ENCODE peak calls at places on chromosomes 2 and 18, in five cellular contexts. I is esophagus squamous epithelium, Y is endodermal cell, H is PC-3, F is left ventricle myocardium inferior. M is an unnamed sample.

GRCh38 chr18:9869713-9870430 is 15.9 kb upstream of the TXNDC2 start:
- DNase-seq in I (no peak), Y (peak), H (peak), F (no peak), M (no peak)

GRCh38 chr2:213089438-213089837 is 62.0 kb downstream of the IKZF2 start:
- DNase-seq in I (no peak), Y (no peak), H (no peak), F (no peak), M (no peak)

GRCh38 chr18:65725421-65726050 is 25.3 kb upstream of the CDH7 start:
- DNase-seq in I (no peak), Y (peak), H (peak), F (no peak), M (no peak)

GRCh38 chr2:178227187-178227586 is 32.9 kb downstream of the OSBPL6 start:
- DNase-seq in I (no peak), Y (no peak), H (peak), F (no peak), M (no peak)

GRCh38 chr2:121346886-121347285 is 61.9 kb upstream of the TFCP2L1 start:
- DNase-seq in I (no peak), Y (no peak), H (no peak), F (no peak), M (no peak)

GRCh38 chr2:30446602-30447148 is 371 bp upstream of the LCLAT1 start:
- DNase-seq in I (no peak), Y (no peak), H (peak), F (no peak), M (no peak)

GRCh38 chr2:220394433-220394832 is 767.0 kb downstream of the SLC4A3 start:
- DNase-seq in I (no peak), Y (no peak), H (peak), F (peak), M (no peak)

GRCh38 chr2:66457545-66457944 is 22.6 kb downstream of the MEIS1 start:
- DNase-seq in I (no peak), Y (no peak), H (no peak), F (no peak), M (no peak)

GRCh38 chr2:70514612-70515055 is 39.0 kb downstream of the TGFA start:
- DNase-seq in I (no peak), Y (peak), H (no peak), F (peak), M (no peak)

GRCh38 chr2:60513191-60513590 is 40.3 kb downstream of the BCL11A start:
- DNase-seq in I (no peak), Y (no peak), H (no peak), F (no peak), M (no peak)

GRCh38 chr18:10040287-10041011 is 126.6 kb downstream of the VAPA start:
- DNase-seq in I (no peak), Y (peak), H (no peak), F (no peak), M (no peak)

GRCh38 chr2:39530423-39530866 is 93.4 kb upstream of the MAP4K3 start:
- DNase-seq in I (no peak), Y (no peak), H (peak), F (no peak), M (no peak)

GRCh38 chr18:11112218-11112750 is 37.1 kb downstream of the PIEZO2 start:
- DNase-seq in I (no peak), Y (no peak), H (no peak), F (no peak), M (no peak)

GRCh38 chr2:181642071-181642470 is 14.8 kb downstream of the CERKL start:
- DNase-seq in I (no peak), Y (no peak), H (peak), F (no peak), M (no peak)

GRCh38 chr2:181074457-181074856 is 94.1 kb downstream of the UBE2E3 start:
- DNase-seq in I (no peak), Y (no peak), H (no peak), F (no peak), M (no peak)

GRCh38 chr2:65392609-65393008 is 39.8 kb downstream of the SPRED2 start:
- DNase-seq in I (no peak), Y (no peak), H (no peak), F (no peak), M (no peak)

GRCh38 chr2:2731101-2731850 is 400.2 kb upstream of the MYT1L start:
- DNase-seq in I (no peak), Y (no peak), H (no peak), F (no peak), M (no peak)

GRCh38 chr18:58161659-58162058 is 117.6 kb downstream of the NEDD4L start:
- DNase-seq in I (no peak), Y (peak), H (no peak), F (no peak), M (no peak)

GRCh38 chr2:3265981-3266726 is 111.5 kb downstream of the EIPR1 start:
- DNase-seq in I (no peak), Y (peak), H (no peak), F (no peak), M (no peak)

GRCh38 chr2:197434541-197435513 is at the start of gene SF3B1:
- DNase-seq in I (peak), Y (peak), H (peak), F (peak), M (peak)

GRCh38 chr18:45775241-45775676 is 50.2 kb upstream of the SIGLEC15 start:
- DNase-seq in I (no peak), Y (peak), H (no peak), F (peak), M (no peak)

GRCh38 chr2:157194844-157195243 is 62.7 kb upstream of the GALNT5 start:
- DNase-seq in I (no peak), Y (no peak), H (no peak), F (no peak), M (no peak)

GRCh38 chr18:49668583-49669290 is 106.9 kb downstream of the LIPG start:
- DNase-seq in I (no peak), Y (peak), H (no peak), F (peak), M (no peak)

GRCh38 chr2:116820986-116821385 is 993.5 kb upstream of the DDX18 start:
- DNase-seq in I (no peak), Y (peak), H (no peak), F (no peak), M (no peak)

DNA sequence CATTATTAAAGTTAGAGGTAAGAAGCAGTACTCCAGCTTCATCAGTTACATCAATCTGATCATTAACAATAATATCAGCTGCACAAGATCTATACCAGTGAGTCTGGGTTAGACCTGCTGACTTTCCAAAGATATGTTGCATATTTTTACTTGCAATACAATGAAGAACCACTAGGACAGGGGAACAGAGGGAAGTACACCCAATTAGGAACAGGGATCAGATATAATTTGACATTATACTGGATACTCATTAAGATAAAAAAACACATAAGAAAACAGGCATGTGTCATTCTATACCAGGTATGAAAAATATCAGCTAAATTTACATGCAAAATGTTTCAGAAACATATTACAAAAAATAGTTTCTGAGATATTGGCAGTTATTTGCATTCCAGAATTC is 995.1 kb upstream of the DDX18 start:
- DNase-seq in I (no peak), Y (no peak), H (no peak), F (no peak), M (no peak)
- TF ChIP-seq CTCF in I (no peak), Y (peak), H (peak), F (no peak), M (peak)

GRCh38 chr2:238947243-238947760 is 99.4 kb downstream of the TWIST2 start:
- DNase-seq in I (no peak), Y (peak), H (no peak), F (no peak), M (peak)

GRCh38 chr2:238942941-238943715 is 95.2 kb downstream of the TWIST2 start:
- DNase-seq in I (no peak), Y (no peak), H (no peak), F (no peak), M (no peak)

GRCh38 chr2:238946586-238947242 is 98.8 kb downstream of the TWIST2 start:
- DNase-seq in I (no peak), Y (no peak), H (no peak), F (no peak), M (no peak)

GRCh38 chr2:238947920-238948710 is 100.2 kb downstream of the TWIST2 start:
- DNase-seq in I (no peak), Y (peak), H (peak), F (peak), M (no peak)

DNA sequence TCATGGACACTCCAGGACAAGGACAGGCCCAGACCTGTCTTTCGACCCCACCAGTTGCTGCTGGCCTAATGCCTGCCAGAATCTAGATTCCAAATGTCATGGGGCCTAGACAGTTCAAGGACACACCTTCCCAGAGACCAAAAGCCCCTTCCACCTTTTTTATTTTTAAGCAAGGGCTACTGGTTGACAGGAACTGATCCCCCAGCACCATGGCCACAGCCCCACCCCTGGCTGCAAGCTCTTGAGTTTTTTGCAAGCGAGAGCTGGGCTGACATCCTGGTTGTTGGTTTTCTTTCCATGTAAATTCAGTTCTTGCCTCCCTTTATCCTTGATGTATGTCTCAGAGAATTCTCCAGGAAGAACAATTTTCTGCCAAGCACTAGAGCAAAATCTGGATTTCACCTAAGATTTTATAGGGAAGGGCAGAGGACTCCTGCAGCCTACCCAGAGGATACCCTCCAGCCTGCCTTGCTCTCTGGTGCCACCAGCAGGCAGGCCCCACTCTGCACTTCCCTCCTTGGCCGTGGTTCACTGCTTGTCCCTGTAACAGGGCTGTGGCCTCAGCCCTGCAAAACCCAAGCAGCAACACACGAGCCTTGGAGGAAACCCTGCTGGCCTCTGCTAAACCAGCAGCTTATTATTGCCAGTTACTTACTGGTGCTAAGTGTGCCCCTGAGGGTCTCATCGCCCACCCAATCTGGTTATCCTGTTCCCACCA is 97.7 kb downstream of the TWIST2 start:
- DNase-seq in I (no peak), Y (peak), H (peak), F (peak), M (no peak)
- TF ChIP-seq CTCF in I (peak), Y (peak), H (peak), F (peak), M (peak)

GRCh38 chr2:127528487-127528886 is 2.2 kb upstream of the IWS1 start:
- DNase-seq in I (no peak), Y (peak), H (no peak), F (no peak), M (no peak)
- TF ChIP-seq CTCF in I (no peak), Y (peak), H (no peak), F (no peak), M (no peak)

GRCh38 chr2:18455256-18455862 is 105.1 kb downstream of the RDH14 start:
- DNase-seq in I (no peak), Y (peak), H (peak), F (no peak), M (no peak)
- TF ChIP-seq CTCF in I (no peak), Y (peak), H (peak), F (peak), M (peak)

DNA sequence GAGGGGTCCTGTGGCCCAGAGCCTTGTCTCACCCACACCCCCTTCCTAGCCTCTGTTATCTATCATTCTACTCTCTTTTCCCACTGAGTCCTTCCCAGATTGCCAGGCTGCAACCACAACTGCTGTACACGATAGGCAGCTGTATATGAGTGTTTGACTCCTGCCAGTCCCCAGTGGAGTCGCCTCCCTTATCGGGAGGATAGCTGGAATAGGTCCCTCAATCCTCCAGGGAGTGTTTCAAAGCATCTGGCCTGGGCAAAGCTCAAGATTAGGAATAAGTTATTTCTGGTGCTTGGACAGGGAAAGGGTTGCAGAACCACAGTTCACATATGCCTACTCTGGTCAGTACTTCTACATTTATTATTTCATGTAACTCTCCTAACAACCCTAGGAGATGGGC is 4.8 kb downstream of the MSGN1 start:
- DNase-seq in I (no peak), Y (no peak), H (no peak), F (peak), M (no peak)
- TF ChIP-seq CTCF in I (no peak), Y (no peak), H (no peak), F (no peak), M (no peak)

DNA sequence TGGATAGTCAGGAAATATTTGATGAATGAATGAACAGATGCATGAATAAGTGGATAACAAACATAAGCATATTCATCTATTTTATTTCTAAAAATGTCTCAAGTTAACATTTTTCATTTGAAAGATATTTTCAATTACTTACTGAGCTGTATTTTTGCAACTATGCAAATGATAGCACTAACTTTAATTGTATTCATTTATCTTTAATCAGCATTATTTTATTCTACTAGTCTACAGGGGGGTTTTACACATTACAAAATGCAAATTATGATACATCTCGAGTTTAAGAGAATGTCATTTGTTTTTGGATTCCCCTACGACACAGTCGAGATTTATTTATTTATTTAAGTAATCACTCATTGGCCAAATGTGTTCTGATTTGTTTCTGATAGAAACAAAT is 530.6 kb downstream of the ERBB4 start:
- DNase-seq in I (no peak), Y (no peak), H (no peak), F (no peak), M (no peak)
- TF ChIP-seq CTCF in I (no peak), Y (no peak), H (no peak), F (no peak), M (no peak)

DNA sequence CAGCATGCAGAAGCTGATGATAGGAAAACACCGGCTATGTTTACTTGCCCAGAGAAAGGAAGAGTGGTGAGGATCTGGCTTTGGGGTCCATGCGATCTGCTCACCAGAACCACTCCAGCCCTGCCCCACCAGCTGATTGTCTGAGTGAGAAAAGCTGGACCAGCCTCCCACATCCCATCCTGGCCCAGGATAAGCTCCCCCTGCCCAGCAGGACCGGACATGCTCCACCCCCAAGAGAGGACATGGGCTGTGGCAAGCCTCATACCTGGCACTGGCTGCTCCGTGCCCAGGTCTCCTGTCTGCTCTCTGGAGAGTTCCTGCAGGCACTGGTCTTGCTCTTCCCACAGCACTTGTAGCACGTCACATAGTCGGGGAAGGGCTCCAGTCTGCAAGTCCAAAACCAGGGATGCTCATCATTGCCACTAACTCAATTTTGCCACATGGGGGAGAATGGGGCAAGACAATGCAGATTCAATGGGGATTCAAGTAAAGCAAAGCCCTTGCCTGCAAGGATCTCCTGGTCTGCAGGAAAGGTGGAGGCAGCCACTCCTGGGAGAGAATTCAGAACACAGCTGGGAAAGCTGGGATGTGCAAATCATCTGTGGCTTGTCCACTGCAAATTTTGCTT is 30.0 kb downstream of the SCTR start:
- DNase-seq in I (no peak), Y (peak), H (no peak), F (no peak), M (no peak)
- TF ChIP-seq CTCF in I (no peak), Y (peak), H (no peak), F (no peak), M (no peak)

GRCh38 chr2:55063713-55064323 is 13.6 kb upstream of the RTN4 start:
- DNase-seq in I (no peak), Y (no peak), H (no peak), F (no peak), M (no peak)
- TF ChIP-seq CTCF in I (peak), Y (peak), H (no peak), F (peak), M (peak)